ENCODE peak calls at places on chromosomes 3 and 15, in nine cellular contexts. One of them, this sample, is unnamed.

GRCh38 chr3:179174898-179175297 is 26.7 kb downstream of the PIK3CA start:
- DNase-seq in transverse colon: no peak
- DNase-seq in CD8-positive, alpha-beta memory T cell: no peak
- DNase-seq in NT2/D1: no peak
- DNase-seq in stomach: no peak
- DNase-seq in cardiac muscle cell: no peak
- DNase-seq in dorsolateral prefrontal cortex: no peak
- DNase-seq in bronchial epithelial cell: no peak
- DNase-seq in psoas muscle: no peak
- DNase-seq in this sample: no peak

GRCh38 chr3:99825239-99825638 is 7.6 kb downstream of the CMSS1 start:
- DNase-seq in transverse colon: no peak
- DNase-seq in CD8-positive, alpha-beta memory T cell: no peak
- DNase-seq in NT2/D1: no peak
- DNase-seq in stomach: no peak
- DNase-seq in cardiac muscle cell: peak; percentile 16
- DNase-seq in dorsolateral prefrontal cortex: no peak
- DNase-seq in bronchial epithelial cell: peak; percentile 47
- DNase-seq in psoas muscle: no peak
- DNase-seq in this sample: no peak

GRCh38 chr3:182715006-182715405 is 78.3 kb upstream of the ATP11B start:
- DNase-seq in transverse colon: no peak
- DNase-seq in CD8-positive, alpha-beta memory T cell: no peak
- DNase-seq in NT2/D1: no peak
- DNase-seq in stomach: no peak
- DNase-seq in cardiac muscle cell: no peak
- DNase-seq in dorsolateral prefrontal cortex: no peak
- DNase-seq in bronchial epithelial cell: no peak
- DNase-seq in psoas muscle: no peak
- DNase-seq in this sample: no peak

GRCh38 chr15:43769584-43770228 is 7.1 kb downstream of the ELL3 start:
- DNase-seq in transverse colon: peak; percentile 63
- DNase-seq in CD8-positive, alpha-beta memory T cell: peak; percentile 38
- DNase-seq in NT2/D1: no peak
- DNase-seq in stomach: peak; percentile 54
- DNase-seq in cardiac muscle cell: peak; percentile 77
- DNase-seq in dorsolateral prefrontal cortex: peak; percentile 59
- DNase-seq in bronchial epithelial cell: peak; percentile 63
- DNase-seq in psoas muscle: no peak
- DNase-seq in this sample: no peak

GRCh38 chr15:66880380-66881155 is 178.5 kb downstream of the SMAD6 start:
- DNase-seq in transverse colon: no peak
- DNase-seq in CD8-positive, alpha-beta memory T cell: no peak
- DNase-seq in NT2/D1: no peak
- DNase-seq in stomach: no peak
- DNase-seq in cardiac muscle cell: no peak
- DNase-seq in dorsolateral prefrontal cortex: no peak
- DNase-seq in bronchial epithelial cell: no peak
- DNase-seq in psoas muscle: no peak
- DNase-seq in this sample: no peak

GRCh38 chr3:156728267-156728985 is 54.0 kb downstream of the TIPARP start:
- DNase-seq in transverse colon: no peak
- DNase-seq in CD8-positive, alpha-beta memory T cell: no peak
- DNase-seq in NT2/D1: no peak
- DNase-seq in stomach: no peak
- DNase-seq in cardiac muscle cell: no peak
- DNase-seq in dorsolateral prefrontal cortex: no peak
- DNase-seq in bronchial epithelial cell: peak; percentile 88
- DNase-seq in psoas muscle: no peak
- DNase-seq in this sample: no peak

GRCh38 chr3:57007513-57008415 is 52.7 kb upstream of the SPATA12 start:
- DNase-seq in transverse colon: peak; percentile 56
- DNase-seq in CD8-positive, alpha-beta memory T cell: no peak
- DNase-seq in NT2/D1: no peak
- DNase-seq in stomach: peak; percentile 56
- DNase-seq in cardiac muscle cell: peak; percentile 92
- DNase-seq in dorsolateral prefrontal cortex: no peak
- DNase-seq in bronchial epithelial cell: peak; percentile 73
- DNase-seq in psoas muscle: peak; percentile 83
- DNase-seq in this sample: peak; percentile 80

GRCh38 chr3:171896341-171896740 is 53.2 kb downstream of the TMEM212 start:
- DNase-seq in transverse colon: no peak
- DNase-seq in CD8-positive, alpha-beta memory T cell: no peak
- DNase-seq in NT2/D1: no peak
- DNase-seq in stomach: no peak
- DNase-seq in cardiac muscle cell: no peak
- DNase-seq in dorsolateral prefrontal cortex: no peak
- DNase-seq in bronchial epithelial cell: no peak
- DNase-seq in psoas muscle: no peak
- DNase-seq in this sample: no peak

GRCh38 chr15:25504307-25504706 is 65.5 kb upstream of the UBE3A start:
- DNase-seq in transverse colon: no peak
- DNase-seq in CD8-positive, alpha-beta memory T cell: no peak
- DNase-seq in NT2/D1: no peak
- DNase-seq in stomach: no peak
- DNase-seq in cardiac muscle cell: peak; percentile 2
- DNase-seq in dorsolateral prefrontal cortex: no peak
- DNase-seq in bronchial epithelial cell: no peak
- DNase-seq in psoas muscle: no peak
- DNase-seq in this sample: no peak

GRCh38 chr15:39828374-39828931 is 45.8 kb upstream of the FSIP1 start:
- DNase-seq in transverse colon: peak; percentile 40
- DNase-seq in CD8-positive, alpha-beta memory T cell: no peak
- DNase-seq in NT2/D1: no peak
- DNase-seq in stomach: no peak
- DNase-seq in cardiac muscle cell: peak; percentile 56
- DNase-seq in dorsolateral prefrontal cortex: peak; percentile 28
- DNase-seq in bronchial epithelial cell: peak; percentile 22
- DNase-seq in psoas muscle: no peak
- DNase-seq in this sample: no peak

GRCh38 chr3:31979006-31979697 is 1.9 kb downstream of the OSBPL10 start:
- DNase-seq in transverse colon: no peak
- DNase-seq in CD8-positive, alpha-beta memory T cell: no peak
- DNase-seq in NT2/D1: no peak
- DNase-seq in stomach: no peak
- DNase-seq in cardiac muscle cell: no peak
- DNase-seq in dorsolateral prefrontal cortex: no peak
- DNase-seq in bronchial epithelial cell: peak; percentile 48
- DNase-seq in psoas muscle: no peak
- DNase-seq in this sample: no peak

GRCh38 chr15:67906382-67906781 is 66.5 kb upstream of the RNU6-1 start:
- DNase-seq in transverse colon: no peak
- DNase-seq in CD8-positive, alpha-beta memory T cell: no peak
- DNase-seq in NT2/D1: no peak
- DNase-seq in stomach: no peak
- DNase-seq in cardiac muscle cell: peak; percentile 57
- DNase-seq in dorsolateral prefrontal cortex: no peak
- DNase-seq in bronchial epithelial cell: peak; percentile 13
- DNase-seq in psoas muscle: no peak
- DNase-seq in this sample: no peak

GRCh38 chr15:58546635-58547627 is 115.1 kb downstream of the LIPC start:
- DNase-seq in transverse colon: no peak
- DNase-seq in CD8-positive, alpha-beta memory T cell: no peak
- DNase-seq in NT2/D1: no peak
- DNase-seq in stomach: peak; percentile 44
- DNase-seq in cardiac muscle cell: peak; percentile 85
- DNase-seq in dorsolateral prefrontal cortex: no peak
- DNase-seq in bronchial epithelial cell: peak; percentile 78
- DNase-seq in psoas muscle: peak; percentile 80
- DNase-seq in this sample: peak; percentile 48

GRCh38 chr3:5663604-5664003 is 476.1 kb downstream of the EDEM1 start:
- DNase-seq in transverse colon: no peak
- DNase-seq in CD8-positive, alpha-beta memory T cell: no peak
- DNase-seq in NT2/D1: no peak
- DNase-seq in stomach: no peak
- DNase-seq in cardiac muscle cell: no peak
- DNase-seq in dorsolateral prefrontal cortex: no peak
- DNase-seq in bronchial epithelial cell: no peak
- DNase-seq in psoas muscle: no peak
- DNase-seq in this sample: no peak

GRCh38 chr3:34185301-34185700 is 386.9 kb downstream of the PDCD6IP start:
- DNase-seq in transverse colon: no peak
- DNase-seq in CD8-positive, alpha-beta memory T cell: no peak
- DNase-seq in NT2/D1: no peak
- DNase-seq in stomach: no peak
- DNase-seq in cardiac muscle cell: no peak
- DNase-seq in dorsolateral prefrontal cortex: no peak
- DNase-seq in bronchial epithelial cell: no peak
- DNase-seq in psoas muscle: no peak
- DNase-seq in this sample: no peak

GRCh38 chr3:2303567-2303966 is 204.9 kb downstream of the CNTN4 start:
- DNase-seq in transverse colon: no peak
- DNase-seq in CD8-positive, alpha-beta memory T cell: no peak
- DNase-seq in NT2/D1: peak; percentile 22
- DNase-seq in stomach: no peak
- DNase-seq in cardiac muscle cell: peak; percentile 0
- DNase-seq in dorsolateral prefrontal cortex: no peak
- DNase-seq in bronchial epithelial cell: no peak
- DNase-seq in psoas muscle: no peak
- DNase-seq in this sample: no peak

GRCh38 chr3:79773291-79773690 is 5.5 kb upstream of the ROBO1 start:
- DNase-seq in transverse colon: no peak
- DNase-seq in CD8-positive, alpha-beta memory T cell: no peak
- DNase-seq in NT2/D1: no peak
- DNase-seq in stomach: no peak
- DNase-seq in cardiac muscle cell: no peak
- DNase-seq in dorsolateral prefrontal cortex: no peak
- DNase-seq in bronchial epithelial cell: no peak
- DNase-seq in psoas muscle: no peak
- DNase-seq in this sample: peak; percentile 39
- H3K27me3 ChIP-seq in transverse colon: no peaks in the 10 kb centered on the region
- H3K27me3 ChIP-seq in CD8-positive, alpha-beta memory T cell: no peaks in the 10 kb centered on the region
- H3K27me3 ChIP-seq in NT2/D1: peaks cover 5% of the 10 kb centered on the region
- H3K27me3 ChIP-seq in stomach: no peaks in the 10 kb centered on the region
- H3K27me3 ChIP-seq in cardiac muscle cell: peaks cover 12% of the 10 kb centered on the region
- H3K27me3 ChIP-seq in dorsolateral prefrontal cortex: no peaks in the 10 kb centered on the region
- H3K27me3 ChIP-seq in bronchial epithelial cell: peaks cover 2% of the 10 kb centered on the region
- H3K27me3 ChIP-seq in psoas muscle: no peaks in the 10 kb centered on the region
- H3K27me3 ChIP-seq in this sample: peaks cover under 1% of the 10 kb centered on the region

GRCh38 chr15:73048624-73049295 is 3.5 kb upstream of the NEO1 start:
- DNase-seq in transverse colon: no peak
- DNase-seq in CD8-positive, alpha-beta memory T cell: no peak
- DNase-seq in NT2/D1: no peak
- DNase-seq in stomach: no peak
- DNase-seq in cardiac muscle cell: no peak
- DNase-seq in dorsolateral prefrontal cortex: no peak
- DNase-seq in bronchial epithelial cell: no peak
- DNase-seq in psoas muscle: no peak
- DNase-seq in this sample: no peak

GRCh38 chr15:73051402-73051810 is 857 bp upstream of the NEO1 start:
- DNase-seq in transverse colon: peak; percentile 78
- DNase-seq in CD8-positive, alpha-beta memory T cell: no peak
- DNase-seq in NT2/D1: no peak
- DNase-seq in stomach: peak; percentile 68
- DNase-seq in cardiac muscle cell: no peak
- DNase-seq in dorsolateral prefrontal cortex: peak; percentile 73
- DNase-seq in bronchial epithelial cell: peak; percentile 17
- DNase-seq in psoas muscle: peak; percentile 87
- DNase-seq in this sample: peak; percentile 45

GRCh38 chr15:73051811-73052678 is at the start of gene NEO1:
- DNase-seq in transverse colon: peak; percentile 90
- DNase-seq in CD8-positive, alpha-beta memory T cell: peak; percentile 83
- DNase-seq in NT2/D1: peak; percentile 89
- DNase-seq in stomach: peak; percentile 89
- DNase-seq in cardiac muscle cell: peak; percentile 91
- DNase-seq in dorsolateral prefrontal cortex: peak; percentile 87
- DNase-seq in bronchial epithelial cell: peak; percentile 46
- DNase-seq in psoas muscle: peak; percentile 95
- DNase-seq in this sample: peak; percentile 82

GRCh38 chr15:73049564-73050215 is 2.6 kb upstream of the NEO1 start:
- DNase-seq in transverse colon: no peak
- DNase-seq in CD8-positive, alpha-beta memory T cell: no peak
- DNase-seq in NT2/D1: no peak
- DNase-seq in stomach: no peak
- DNase-seq in cardiac muscle cell: no peak
- DNase-seq in dorsolateral prefrontal cortex: no peak
- DNase-seq in bronchial epithelial cell: no peak
- DNase-seq in psoas muscle: no peak
- DNase-seq in this sample: no peak

GRCh38 chr15:73050561-73051297 is 1.5 kb upstream of the NEO1 start:
- DNase-seq in transverse colon: no peak
- DNase-seq in CD8-positive, alpha-beta memory T cell: no peak
- DNase-seq in NT2/D1: no peak
- DNase-seq in stomach: no peak
- DNase-seq in cardiac muscle cell: no peak
- DNase-seq in dorsolateral prefrontal cortex: no peak
- DNase-seq in bronchial epithelial cell: no peak
- DNase-seq in psoas muscle: no peak
- DNase-seq in this sample: no peak
- H3K27me3 ChIP-seq in transverse colon: no peaks in the 10 kb centered on the region
- H3K27me3 ChIP-seq in CD8-positive, alpha-beta memory T cell: no peaks in the 10 kb centered on the region
- H3K27me3 ChIP-seq in NT2/D1: peaks cover 7% of the 10 kb centered on the region
- H3K27me3 ChIP-seq in stomach: no peaks in the 10 kb centered on the region
- H3K27me3 ChIP-seq in cardiac muscle cell: no peaks in the 10 kb centered on the region
- H3K27me3 ChIP-seq in dorsolateral prefrontal cortex: no peaks in the 10 kb centered on the region
- H3K27me3 ChIP-seq in bronchial epithelial cell: no peaks in the 10 kb centered on the region
- H3K27me3 ChIP-seq in psoas muscle: no peaks in the 10 kb centered on the region
- H3K27me3 ChIP-seq in this sample: no peaks in the 10 kb centered on the region

DNA sequence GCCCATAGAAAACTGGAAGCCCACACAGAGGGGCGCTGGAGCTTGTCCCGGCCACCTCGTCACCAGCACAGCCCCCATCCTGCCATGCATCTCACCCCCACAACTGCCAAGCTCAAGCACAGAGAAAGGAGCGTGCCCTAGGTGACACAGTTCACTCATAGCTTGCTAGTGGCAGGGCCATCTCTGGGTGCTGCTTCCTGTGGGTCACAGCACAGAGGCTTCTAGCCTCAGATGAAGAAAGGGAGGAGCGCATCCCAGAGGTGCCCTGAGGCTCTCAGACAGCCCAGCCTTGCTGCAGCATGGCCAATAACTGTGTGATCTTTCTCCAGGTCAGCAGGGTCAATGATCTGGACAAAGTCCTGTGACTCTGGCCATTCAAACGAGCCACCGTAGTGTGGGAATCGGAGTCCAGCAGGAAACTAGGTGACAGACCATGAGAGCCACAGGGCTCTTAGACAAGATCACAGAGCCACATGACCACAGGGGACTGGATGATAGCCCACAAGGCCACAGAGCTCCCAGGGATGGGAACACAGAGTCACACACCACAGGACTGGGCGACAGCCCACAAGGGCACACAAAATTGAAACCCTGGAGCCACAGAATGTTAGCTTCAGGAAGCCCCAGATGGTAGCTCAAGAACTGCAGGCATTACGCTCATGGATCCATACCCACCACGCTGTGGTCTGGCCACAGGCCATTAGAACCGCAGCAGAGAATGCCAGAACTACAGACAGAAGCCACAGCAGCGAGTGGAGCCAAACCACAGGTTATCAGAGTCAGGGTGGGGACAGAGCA is 25.8 kb upstream of the GRIP2 start:
- DNase-seq in transverse colon: no peak
- DNase-seq in CD8-positive, alpha-beta memory T cell: no peak
- DNase-seq in NT2/D1: no peak
- DNase-seq in stomach: peak; percentile 35
- DNase-seq in cardiac muscle cell: peak; percentile 76
- DNase-seq in dorsolateral prefrontal cortex: no peak
- DNase-seq in bronchial epithelial cell: no peak
- DNase-seq in psoas muscle: no peak
- DNase-seq in this sample: peak; percentile 12
- H3K27me3 ChIP-seq in transverse colon: no peaks in the 10 kb centered on the region
- H3K27me3 ChIP-seq in CD8-positive, alpha-beta memory T cell: no peaks in the 10 kb centered on the region
- H3K27me3 ChIP-seq in NT2/D1: no peaks in the 10 kb centered on the region
- H3K27me3 ChIP-seq in stomach: peaks cover 3% of the 10 kb centered on the region
- H3K27me3 ChIP-seq in cardiac muscle cell: no peaks in the 10 kb centered on the region
- H3K27me3 ChIP-seq in dorsolateral prefrontal cortex: peaks cover 6% of the 10 kb centered on the region
- H3K27me3 ChIP-seq in bronchial epithelial cell: peaks cover 22% of the 10 kb centered on the region
- H3K27me3 ChIP-seq in psoas muscle: no peaks in the 10 kb centered on the region
- H3K27me3 ChIP-seq in this sample: peaks cover 62% of the 10 kb centered on the region

GRCh38 chr15:88604381-88604951 is 16.7 kb upstream of the AEN start:
- DNase-seq in transverse colon: no peak
- DNase-seq in CD8-positive, alpha-beta memory T cell: no peak
- DNase-seq in NT2/D1: no peak
- DNase-seq in stomach: no peak
- DNase-seq in cardiac muscle cell: no peak
- DNase-seq in dorsolateral prefrontal cortex: peak; percentile 64
- DNase-seq in bronchial epithelial cell: no peak
- DNase-seq in psoas muscle: no peak
- DNase-seq in this sample: no peak
- H3K27me3 ChIP-seq in transverse colon: peaks cover 68% of the 10 kb centered on the region
- H3K27me3 ChIP-seq in CD8-positive, alpha-beta memory T cell: peaks cover 54% of the 10 kb centered on the region
- H3K27me3 ChIP-seq in NT2/D1: peaks cover 80% of the 10 kb centered on the region
- H3K27me3 ChIP-seq in stomach: peaks cover 42% of the 10 kb centered on the region
- H3K27me3 ChIP-seq in cardiac muscle cell: peaks cover 78% of the 10 kb centered on the region
- H3K27me3 ChIP-seq in dorsolateral prefrontal cortex: peaks cover 13% of the 10 kb centered on the region
- H3K27me3 ChIP-seq in bronchial epithelial cell: peaks cover 31% of the 10 kb centered on the region
- H3K27me3 ChIP-seq in psoas muscle: no peaks in the 10 kb centered on the region
- H3K27me3 ChIP-seq in this sample: peaks cover 45% of the 10 kb centered on the region